ENCODE peak calls at places on chromosomes 12 and 14, in eight cellular contexts. W, D, L, T, U, X, G and R are unnamed samples.

GRCh38 chr12:53968214-53969127 is 4.5 kb upstream of the HOXC11 start:
- DNase-seq in W (no peak), D (no peak), L (no peak), T (no peak), U (no peak), X (no peak), G (no peak), R (no peak)

GRCh38 chr14:100649173-100649519 is 61.9 kb upstream of the BEGAIN start:
- DNase-seq in W (no peak), D (no peak), L (no peak), T (no peak), U (no peak), X (no peak), G (no peak), R (no peak)

GRCh38 chr12:128783129-128783574 is 40.6 kb downstream of the SLC15A4 start:
- DNase-seq in W (peak), D (no peak), L (no peak), T (no peak), U (no peak), X (no peak), G (no peak), R (no peak)

GRCh38 chr14:71107921-71108320 is 200.7 kb downstream of the PCNX1 start:
- DNase-seq in W (no peak), D (no peak), L (no peak), T (no peak), U (no peak), X (no peak), G (no peak), R (no peak)

GRCh38 chr12:96225003-96225855 is 31.1 kb downstream of the ELK3 start:
- DNase-seq in W (no peak), D (peak), L (no peak), T (no peak), U (no peak), X (no peak), G (no peak), R (no peak)

GRCh38 chr12:96198970-96199369 is 4.8 kb downstream of the ELK3 start:
- DNase-seq in W (no peak), D (no peak), L (no peak), T (no peak), U (no peak), X (no peak), G (no peak), R (no peak)

GRCh38 chr14:76699209-76699608 is 62.1 kb upstream of the VASH1 start:
- DNase-seq in W (no peak), D (no peak), L (no peak), T (no peak), U (no peak), X (no peak), G (no peak), R (no peak)

GRCh38 chr14:96055753-96056508 is 16.8 kb downstream of the C14orf132 start:
- DNase-seq in W (no peak), D (no peak), L (no peak), T (peak), U (no peak), X (peak), G (no peak), R (no peak)

GRCh38 chr14:94342334-94342934 is 19.3 kb upstream of the SERPINA6 start:
- DNase-seq in W (no peak), D (no peak), L (no peak), T (peak), U (peak), X (peak), G (no peak), R (no peak)

GRCh38 chr12:47999816-48000215 is 4.5 kb downstream of the COL2A1 start:
- DNase-seq in W (no peak), D (no peak), L (no peak), T (no peak), U (no peak), X (no peak), G (no peak), R (no peak)

GRCh38 chr14:61132894-61133293 is 148.2 kb downstream of the TMEM30B start:
- DNase-seq in W (no peak), D (no peak), L (no peak), T (no peak), U (no peak), X (no peak), G (no peak), R (no peak)

GRCh38 chr12:65643595-65644386 is 180.5 kb upstream of the HMGA2 start:
- DNase-seq in W (no peak), D (no peak), L (no peak), T (no peak), U (no peak), X (no peak), G (no peak), R (no peak)

GRCh38 chr12:47039756-47040155 is 39.7 kb upstream of the PCED1B start:
- DNase-seq in W (no peak), D (no peak), L (no peak), T (no peak), U (no peak), X (no peak), G (no peak), R (no peak)

GRCh38 chr14:33791971-33792370 is 158.9 kb downstream of the EGLN3 start:
- DNase-seq in W (no peak), D (no peak), L (no peak), T (no peak), U (no peak), X (no peak), G (no peak), R (no peak)

GRCh38 chr12:75964150-75964549 is 67.4 kb downstream of the PHLDA1 start:
- DNase-seq in W (no peak), D (no peak), L (no peak), T (no peak), U (peak), X (no peak), G (no peak), R (no peak)

GRCh38 chr12:92094751-92095161 is 50.9 kb downstream of the BTG1 start:
- DNase-seq in W (no peak), D (no peak), L (no peak), T (no peak), U (no peak), X (no peak), G (no peak), R (no peak)

GRCh38 chr12:67705394-67706370 is 57.1 kb downstream of the DYRK2 start:
- DNase-seq in W (no peak), D (no peak), L (no peak), T (no peak), U (no peak), X (no peak), G (no peak), R (no peak)

GRCh38 chr12:114777052-114777451 is 93.1 kb upstream of the TBX3 start:
- DNase-seq in W (no peak), D (no peak), L (no peak), T (no peak), U (no peak), X (no peak), G (no peak), R (no peak)

GRCh38 chr14:76961631-76962302 is 66.7 kb downstream of the IRF2BPL start:
- DNase-seq in W (peak), D (peak), L (peak), T (peak), U (peak), X (peak), G (peak), R (peak)

GRCh38 chr12:125418902-125419564 is 353.8 kb downstream of the AACS start:
- DNase-seq in W (no peak), D (no peak), L (no peak), T (no peak), U (no peak), X (no peak), G (no peak), R (no peak)

GRCh38 chr12:49872381-49872780 is 29.5 kb upstream of the BCDIN3D start:
- DNase-seq in W (no peak), D (no peak), L (no peak), T (no peak), U (no peak), X (no peak), G (no peak), R (no peak)

GRCh38 chr12:95326450-95326849 is 108.8 kb downstream of the VEZT start:
- DNase-seq in W (no peak), D (no peak), L (no peak), T (no peak), U (no peak), X (no peak), G (no peak), R (no peak)

GRCh38 chr14:56324831-56325230 is 206.6 kb downstream of the PELI2 start:
- DNase-seq in W (no peak), D (no peak), L (no peak), T (no peak), U (no peak), X (no peak), G (no peak), R (no peak)